ENCODE peak calls at places on chromosomes 3 and 15, in ten cellular contexts. N, T, Y, X, S, G, I, M, B and P are unnamed samples. For H3K4me1 and H3K9me3, the result is how much of the 10 kb centered on the place peaks cover.

GRCh38 chr15:27449041-27449440 is 478.1 kb downstream of the GABRG3 start:
- DNase-seq in T (no peak), S (no peak), M (no peak), G (no peak), I (peak), Y (peak), B (no peak), N (peak), X (no peak), P (no peak)

GRCh38 chr3:111385971-111386495 is 156.0 kb upstream of the CD96 start:
- DNase-seq in M (no peak), T (no peak), S (no peak), G (no peak), I (no peak), Y (no peak), N (no peak), X (no peak), B (no peak), P (no peak)

GRCh38 chr3:172513488-172513887 is 9.7 kb downstream of the TNFSF10 start:
- DNase-seq in X (no peak), Y (no peak), I (no peak), N (no peak), B (no peak), M (no peak), G (peak), S (no peak), T (no peak), P (no peak)

GRCh38 chr3:144237351-144237750 is 265.7 kb downstream of the DIPK2A start:
- DNase-seq in I (no peak), B (no peak), T (no peak), Y (no peak), G (no peak), M (no peak), N (no peak), X (no peak), S (no peak), P (no peak)

GRCh38 chr3:192833177-192833890 is 84.3 kb downstream of the MB21D2 start:
- DNase-seq in B (no peak), X (no peak), M (no peak), I (peak), G (peak), N (no peak), T (no peak), Y (peak), S (no peak), P (no peak)

GRCh38 chr3:32276279-32276841 is 37.9 kb downstream of the CMTM8 start:
- DNase-seq in I (no peak), B (no peak), Y (peak), X (peak), N (peak), T (no peak), G (peak), M (no peak), S (no peak), P (no peak)

GRCh38 chr3:196323723-196324122 is 5.7 kb upstream of the DYNLT2B start:
- DNase-seq in G (no peak), B (no peak), M (no peak), X (no peak), S (no peak), T (peak), N (no peak), Y (peak), I (peak), P (no peak)

GRCh38 chr3:42220436-42220835 is 45.5 kb downstream of the CCK start:
- DNase-seq in X (no peak), T (no peak), Y (no peak), B (peak), I (no peak), S (no peak), N (no peak), G (no peak), M (no peak), P (no peak)

GRCh38 chr3:126364731-126365301 is 7.6 kb upstream of the KLF15 start:
- DNase-seq in S (no peak), M (no peak), X (no peak), G (no peak), N (no peak), T (no peak), B (no peak), I (no peak), Y (no peak), P (peak)

GRCh38 chr3:190345878-190346277 is 23.6 kb upstream of the CLDN1 start:
- DNase-seq in S (no peak), B (no peak), Y (no peak), I (no peak), X (peak), M (no peak), T (no peak), G (no peak), N (peak), P (no peak)

GRCh38 chr3:50472958-50473357 is 30.5 kb downstream of the CACNA2D2 start:
- DNase-seq in I (no peak), X (no peak), Y (no peak), M (no peak), S (no peak), N (no peak), T (no peak), B (no peak), G (no peak), P (no peak)

GRCh38 chr15:69585937-69586336 is 133.3 kb downstream of the RPLP1 start:
- DNase-seq in G (no peak), I (no peak), S (no peak), N (no peak), M (no peak), T (no peak), Y (no peak), B (no peak), X (no peak), P (no peak)

GRCh38 chr3:132488136-132488535 is 70.8 kb downstream of the DNAJC13 start:
- DNase-seq in B (no peak), S (no peak), T (no peak), I (no peak), G (peak), N (no peak), M (no peak), X (no peak), Y (no peak), P (no peak)

GRCh38 chr15:60351066-60351465 is 46.7 kb downstream of the ANXA2 start:
- DNase-seq in I (peak), N (peak), T (no peak), Y (peak), G (no peak), X (no peak), B (no peak), S (no peak), M (no peak), P (no peak)

GRCh38 chr3:39407259-39407629 is 724 bp downstream of the RPSA start:
- DNase-seq in G (peak), M (no peak), T (no peak), Y (peak), N (no peak), S (no peak), X (no peak), B (no peak), I (peak), P (peak)

GRCh38 chr3:94064243-94064642 is 1.4 kb downstream of the NSUN3 start:
- DNase-seq in S (no peak), N (no peak), Y (no peak), B (no peak), G (no peak), I (no peak), M (no peak), X (no peak), T (no peak), P (no peak)

GRCh38 chr3:120816728-120817127 is 74.2 kb downstream of the GTF2E1 start:
- DNase-seq in B (no peak), X (no peak), N (no peak), G (no peak), Y (no peak), T (no peak), I (no peak), M (no peak), S (no peak), P (no peak)

GRCh38 chr3:38003371-38003816 is 12.8 kb downstream of the VILL start:
- DNase-seq in B (peak), N (no peak), M (peak), X (peak), G (peak), I (peak), Y (peak), S (no peak), T (peak), P (peak)

GRCh38 chr15:41648097-41648496 is 12.1 kb upstream of the MGA start:
- DNase-seq in T (no peak), I (no peak), X (no peak), S (no peak), M (no peak), Y (no peak), B (no peak), N (no peak), G (no peak), P (no peak)

GRCh38 chr15:96474274-96474673 is 143.8 kb downstream of the NR2F2 start:
- DNase-seq in I (peak), G (no peak), M (no peak), B (no peak), Y (no peak), S (no peak), T (no peak), X (no peak), N (no peak), P (no peak)

GRCh38 chr3:120357807-120358206 is 8.7 kb upstream of the LRRC58 start:
- DNase-seq in M (no peak), B (no peak), T (no peak), G (no peak), Y (no peak), X (no peak), S (no peak), N (no peak), I (no peak), P (no peak)

GRCh38 chr3:125128861-125129501 is 73.2 kb upstream of the HEG1 start:
- DNase-seq in X (peak), B (no peak), N (peak), M (no peak), I (peak), T (no peak), S (no peak), Y (peak), G (no peak), P (peak)
- H3K4me2 ChIP-seq in X (peak), B (no peak), N (peak), M (peak), I (peak), T (no peak), S (peak), Y (peak), G (no peak), P (peak)

DNA sequence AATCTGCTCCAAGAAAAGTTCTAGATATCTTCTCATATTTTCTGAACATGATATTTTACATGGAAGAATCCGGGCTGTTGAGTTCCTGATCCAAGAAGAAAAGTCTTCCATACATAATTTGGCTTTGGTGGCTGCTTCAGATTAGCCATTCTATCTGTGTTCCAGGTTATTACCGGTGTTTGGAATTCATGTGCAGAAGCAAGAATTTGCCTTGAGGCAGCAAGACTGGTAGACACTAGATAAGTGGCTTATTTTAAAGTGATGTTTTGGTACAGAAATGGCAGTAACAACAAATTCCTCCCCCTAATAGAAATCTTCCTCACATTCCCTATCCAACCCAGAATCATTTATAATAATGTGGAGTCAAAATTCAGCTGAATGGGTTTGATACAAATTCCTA is 29.2 kb downstream of the MITF start:
- DNase-seq in S (no peak), N (no peak), B (no peak), X (no peak), I (no peak), T (no peak), M (no peak), Y (no peak), G (no peak), P (no peak)
- H3K4me1 ChIP-seq in S (under half), N (under half), B (under half), X (half or more), I (under half), T (under half), M (half or more), Y (under half), G (under half), P (under half)

DNA sequence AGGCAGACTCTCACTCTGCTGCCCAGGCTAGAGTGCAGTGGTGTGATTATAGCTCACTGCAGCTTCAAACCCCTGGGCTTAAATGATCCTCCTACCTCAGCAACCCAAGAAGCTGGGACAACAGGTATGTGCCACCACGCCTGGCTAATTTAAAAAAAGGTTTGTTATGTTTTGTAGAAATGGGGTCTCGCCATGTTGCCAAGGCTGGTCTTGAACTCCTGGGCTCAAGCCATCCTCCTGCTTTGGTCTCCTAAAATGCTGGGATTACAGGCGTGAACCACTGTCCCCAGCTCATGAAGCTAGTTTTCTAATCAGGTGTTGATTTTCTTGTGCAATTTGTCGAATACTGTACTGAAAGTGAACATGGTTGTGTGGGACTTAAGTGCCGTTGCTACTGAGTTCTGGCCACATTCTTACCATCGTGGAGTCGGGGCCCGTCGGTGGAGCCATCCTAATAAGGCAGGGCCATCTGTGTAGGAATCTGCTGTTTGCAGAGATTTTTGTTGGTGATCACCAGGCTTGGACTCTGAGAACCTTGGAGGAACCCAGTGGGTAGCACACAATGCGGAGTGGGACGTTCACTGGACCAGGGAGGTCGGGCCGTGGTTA is 193.2 kb downstream of the GOLGA6L6 start:
- DNase-seq in Y (no peak), G (no peak), X (no peak), N (no peak), T (no peak), M (no peak), S (no peak), B (no peak), I (no peak), P (peak)
- H3K9me3 ChIP-seq in Y (under half), G (half or more), X (under half), N (under half), T (under half), M (half or more), S (half or more), B (half or more), I (under half), P (under half)

GRCh38 chr15:56207711-56208110 is 36.0 kb downstream of the RFX7 start:
- DNase-seq in X (no peak), T (no peak), M (no peak), B (no peak), N (no peak), I (no peak), Y (no peak), S (no peak), G (no peak), P (no peak)

GRCh38 chr15:56211064-56211463 is 32.6 kb downstream of the RFX7 start:
- DNase-seq in T (no peak), G (no peak), M (no peak), N (no peak), S (no peak), B (no peak), I (no peak), Y (no peak), X (no peak), P (no peak)

GRCh38 chr15:56207092-56207491 is 36.6 kb downstream of the RFX7 start:
- DNase-seq in B (no peak), M (no peak), G (no peak), N (no peak), T (no peak), Y (no peak), S (no peak), I (no peak), X (no peak), P (no peak)

GRCh38 chr15:56208185-56208584 is 35.5 kb downstream of the RFX7 start:
- DNase-seq in Y (no peak), B (no peak), X (no peak), M (no peak), I (no peak), S (no peak), G (no peak), N (no peak), T (no peak), P (no peak)

GRCh38 chr15:56208641-56209155 is 35.0 kb downstream of the RFX7 start:
- DNase-seq in X (no peak), G (no peak), Y (peak), S (no peak), I (no peak), N (no peak), M (no peak), B (no peak), T (no peak), P (peak)
- H3K4me2 ChIP-seq in X (no peak), G (no peak), Y (no peak), S (no peak), I (no peak), N (no peak), M (no peak), B (no peak), T (no peak), P (no peak)

GRCh38 chr3:197558000-197558399 is 2.2 kb upstream of the BDH1 start:
- DNase-seq in G (no peak), T (no peak), Y (no peak), S (no peak), M (no peak), I (no peak), B (no peak), N (no peak), X (peak), P (no peak)
- H3K4me1 ChIP-seq in G (under half), T (under half), Y (under half), S (under half), M (under half), I (under half), B (under half), N (under half), X (under half), P (under half)

GRCh38 chr3:806006-806405 is 286.8 kb upstream of the CNTN6 start:
- DNase-seq in T (no peak), G (no peak), N (no peak), X (no peak), Y (no peak), S (no peak), I (no peak), B (no peak), M (no peak), P (peak)
- H3K9me3 ChIP-seq in T (under half), G (under half), N (under half), X (under half), Y (under half), S (under half), I (under half), B (under half), M (under half), P (under half)

GRCh38 chr3:166123088-166123487 is 285.9 kb upstream of the BCHE start:
- DNase-seq in S (no peak), N (no peak), Y (no peak), T (no peak), M (no peak), G (no peak), I (no peak), X (no peak), B (no peak), P (no peak)
- H3K4me2 ChIP-seq in S (no peak), N (peak), Y (no peak), T (no peak), M (no peak), G (no peak), I (no peak), X (peak), B (no peak), P (no peak)